ENCODE peak calls at places on chromosomes 5 and 9, in four cellular contexts. One of them, this sample, is unnamed.

GRCh38 chr5:169688106-169688505 is 51.0 kb downstream of the DOCK2 start:
- DNase-seq in HCT116: no peak
- DNase-seq in HepG2: no peak
- DNase-seq in K562: no peak
- DNase-seq in this sample: no peak

GRCh38 chr9:19488721-19489120 is 79.9 kb downstream of the ACER2 start:
- DNase-seq in HCT116: no peak
- DNase-seq in HepG2: no peak
- DNase-seq in K562: no peak
- DNase-seq in this sample: no peak

GRCh38 chr9:88538311-88539085 is 3.5 kb downstream of the NXNL2 start:
- DNase-seq in HCT116: no peak
- DNase-seq in HepG2: no peak
- DNase-seq in K562: no peak
- DNase-seq in this sample: no peak

GRCh38 chr9:92059669-92060068 is 55.5 kb downstream of the SPTLC1 start:
- DNase-seq in HCT116: no peak
- DNase-seq in HepG2: no peak
- DNase-seq in K562: no peak
- DNase-seq in this sample: no peak

GRCh38 chr9:136721339-136722092 is 9.1 kb downstream of the DIPK1B start:
- DNase-seq in HCT116: no peak
- DNase-seq in HepG2: no peak
- DNase-seq in K562: no peak
- DNase-seq in this sample: no peak

GRCh38 chr5:57219386-57219785 is 45.5 kb downstream of the GPBP1 start:
- DNase-seq in HCT116: no peak
- DNase-seq in HepG2: peak; percentile 5
- DNase-seq in K562: no peak
- DNase-seq in this sample: no peak

GRCh38 chr5:141488591-141489478 is at the start of gene PCDHGC5:
- DNase-seq in HCT116: no peak
- DNase-seq in HepG2: no peak
- DNase-seq in K562: no peak
- DNase-seq in this sample: no peak

GRCh38 chr9:124281934-124282351 is 24.2 kb downstream of the NEK6 start:
- DNase-seq in HCT116: no peak
- DNase-seq in HepG2: peak; percentile 50
- DNase-seq in K562: no peak
- DNase-seq in this sample: no peak

GRCh38 chr5:43190755-43191603 is 1.0 kb upstream of the NIM1K start:
- DNase-seq in HCT116: no peak
- DNase-seq in HepG2: no peak
- DNase-seq in K562: no peak
- DNase-seq in this sample: no peak

GRCh38 chr5:59254055-59254687 is 639.4 kb downstream of the PDE4D start:
- DNase-seq in HCT116: no peak
- DNase-seq in HepG2: peak; percentile 57
- DNase-seq in K562: no peak
- DNase-seq in this sample: no peak

GRCh38 chr9:101325053-101325452 is 59.8 kb downstream of the BAAT start:
- DNase-seq in HCT116: no peak
- DNase-seq in HepG2: peak; percentile 70
- DNase-seq in K562: no peak
- DNase-seq in this sample: no peak

GRCh38 chr5:146302428-146302827 is 36.2 kb upstream of the POU4F3 start:
- DNase-seq in HCT116: no peak
- DNase-seq in HepG2: no peak
- DNase-seq in K562: no peak
- DNase-seq in this sample: no peak

GRCh38 chr5:137292461-137293025 is 206.6 kb downstream of the SPOCK1 start:
- DNase-seq in HCT116: no peak
- DNase-seq in HepG2: no peak
- DNase-seq in K562: no peak
- DNase-seq in this sample: no peak

GRCh38 chr5:31692561-31693221 is 53.8 kb downstream of the PDZD2 start:
- DNase-seq in HCT116: no peak
- DNase-seq in HepG2: no peak
- DNase-seq in K562: no peak
- DNase-seq in this sample: no peak

GRCh38 chr9:122051401-122052346 is 41.4 kb downstream of the TTLL11 start:
- DNase-seq in HCT116: no peak
- DNase-seq in HepG2: no peak
- DNase-seq in K562: peak; percentile 37
- DNase-seq in this sample: no peak

GRCh38 chr9:95031711-95032461 is 285.6 kb downstream of the FANCC start:
- DNase-seq in HCT116: no peak
- DNase-seq in HepG2: peak; percentile 98
- DNase-seq in K562: no peak
- DNase-seq in this sample: no peak

GRCh38 chr5:14706615-14707021 is 42.1 kb downstream of the OTULIN start:
- DNase-seq in HCT116: no peak
- DNase-seq in HepG2: no peak
- DNase-seq in K562: no peak
- DNase-seq in this sample: no peak

GRCh38 chr5:73895471-73895870 is 269.5 kb downstream of the ARHGEF28 start:
- DNase-seq in HCT116: no peak
- DNase-seq in HepG2: no peak
- DNase-seq in K562: no peak
- DNase-seq in this sample: no peak

GRCh38 chr9:133534346-133535284 is at the start of gene ADAMTSL2:
- DNase-seq in HCT116: no peak
- DNase-seq in HepG2: peak; percentile 73
- DNase-seq in K562: peak; percentile 40
- DNase-seq in this sample: no peak

GRCh38 chr9:97741947-97742346 is 44.8 kb upstream of the XPA start:
- DNase-seq in HCT116: no peak
- DNase-seq in HepG2: no peak
- DNase-seq in K562: no peak
- DNase-seq in this sample: no peak

GRCh38 chr5:171622010-171622409 is 163.6 kb upstream of the SMIM23 start:
- DNase-seq in HCT116: no peak
- DNase-seq in HepG2: no peak
- DNase-seq in K562: no peak
- DNase-seq in this sample: no peak

DNA sequence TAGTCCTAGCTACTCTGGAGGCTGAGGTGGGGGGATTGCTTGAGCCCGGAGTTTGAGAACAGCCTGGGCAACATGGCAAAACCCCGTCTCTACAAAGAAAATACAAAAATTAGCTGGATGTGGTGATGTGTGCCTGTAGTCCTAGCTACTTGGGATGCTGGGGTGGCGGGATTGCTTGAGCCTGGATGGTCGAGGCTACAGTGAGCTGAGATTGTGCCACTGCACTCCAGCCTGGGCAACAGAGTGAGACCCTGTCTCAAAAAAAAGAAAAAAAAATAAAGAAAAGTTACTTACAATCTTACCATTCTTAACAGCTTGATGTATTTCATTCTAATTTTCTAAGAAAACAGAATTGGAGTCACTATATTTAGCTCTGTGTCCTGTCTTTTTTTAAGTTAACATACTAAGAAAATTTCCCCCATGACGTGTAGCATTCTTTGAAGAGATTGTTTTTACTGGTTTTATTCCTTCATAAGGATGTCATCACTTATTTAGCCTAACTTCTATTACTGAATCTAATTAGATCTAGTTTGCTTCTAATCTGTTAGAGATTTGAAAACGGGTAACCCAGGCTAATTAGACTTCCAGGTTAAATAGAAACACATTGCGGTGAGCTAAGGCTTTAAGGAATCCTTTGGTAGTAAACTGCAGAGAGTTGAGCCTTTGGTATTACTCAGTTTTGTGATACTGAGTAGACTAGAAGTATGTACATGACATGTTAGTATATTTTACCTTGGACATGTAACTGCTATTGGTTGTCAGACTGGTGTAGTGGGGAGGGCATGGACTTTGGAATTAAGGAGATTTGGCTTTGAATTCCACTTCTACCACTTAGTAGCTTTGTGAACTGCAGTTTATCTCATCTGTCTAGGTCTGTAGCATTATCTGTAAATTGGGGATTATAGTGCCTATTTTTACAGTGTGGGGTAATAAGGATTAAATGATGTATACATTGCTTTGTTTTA is 24.0 kb downstream of the HSPA4 start:
- DNase-seq in HCT116: no peak
- DNase-seq in HepG2: peak; percentile 28
- DNase-seq in K562: no peak
- DNase-seq in this sample: no peak
- TF ChIP-seq REST in HCT116: no peak
- TF ChIP-seq REST in HepG2: no peak
- TF ChIP-seq REST in K562: no peak
- TF ChIP-seq REST in this sample: no peak

DNA sequence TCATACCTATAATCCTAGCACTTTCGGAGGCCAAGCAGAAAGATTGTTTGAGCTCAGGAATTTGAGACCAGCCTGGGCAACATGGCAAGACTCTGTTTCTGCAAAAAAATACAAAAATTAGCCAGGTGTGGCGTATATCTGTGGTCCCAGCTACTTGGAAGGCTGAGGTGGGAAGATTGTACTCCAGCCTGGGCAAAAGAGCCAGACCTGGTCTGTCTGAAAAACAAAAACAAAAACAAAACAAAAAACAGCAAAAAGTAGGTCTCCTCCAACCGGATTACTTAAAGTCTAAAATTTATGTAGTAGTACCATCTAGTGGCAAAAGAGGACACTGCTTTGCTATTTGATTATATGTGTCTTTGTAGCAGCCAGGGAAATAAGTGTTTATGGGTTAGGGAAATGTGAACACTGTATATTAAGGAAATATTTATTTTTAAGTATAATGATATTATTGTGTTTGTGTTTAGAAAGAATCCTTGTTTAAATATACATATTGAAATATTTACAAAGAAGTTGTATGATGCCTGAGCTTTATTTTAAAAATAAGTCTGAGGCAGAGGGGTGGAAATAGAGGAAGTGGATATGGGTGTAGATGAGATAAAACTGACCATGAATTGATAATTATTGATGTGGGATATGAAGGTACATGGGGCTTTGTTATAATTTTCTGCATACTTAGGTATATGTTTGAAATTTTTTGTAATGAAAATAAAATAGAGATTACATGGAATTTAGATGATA is 20.0 kb downstream of the APC start:
- DNase-seq in HCT116: peak; percentile 48
- DNase-seq in HepG2: peak; percentile 61
- DNase-seq in K562: no peak
- DNase-seq in this sample: peak; percentile 52
- TF ChIP-seq TCF7L2 in HCT116: no peak
- TF ChIP-seq TCF7L2 in HepG2: no peak
- TF ChIP-seq TCF7L2 in K562: no peak
- TF ChIP-seq TCF7L2 in this sample: no peak

GRCh38 chr9:38227656-38228055 is 158.6 kb upstream of the SHB start:
- DNase-seq in HCT116: no peak
- DNase-seq in HepG2: no peak
- DNase-seq in K562: no peak
- DNase-seq in this sample: no peak
- H3K27ac ChIP-seq in HCT116: no peak overlapping the region
- H3K27ac ChIP-seq in HepG2: no peak overlapping the region
- H3K27ac ChIP-seq in K562: no peak overlapping the region
- H3K27ac ChIP-seq in this sample: peak overlapping the region; percentile 39

DNA sequence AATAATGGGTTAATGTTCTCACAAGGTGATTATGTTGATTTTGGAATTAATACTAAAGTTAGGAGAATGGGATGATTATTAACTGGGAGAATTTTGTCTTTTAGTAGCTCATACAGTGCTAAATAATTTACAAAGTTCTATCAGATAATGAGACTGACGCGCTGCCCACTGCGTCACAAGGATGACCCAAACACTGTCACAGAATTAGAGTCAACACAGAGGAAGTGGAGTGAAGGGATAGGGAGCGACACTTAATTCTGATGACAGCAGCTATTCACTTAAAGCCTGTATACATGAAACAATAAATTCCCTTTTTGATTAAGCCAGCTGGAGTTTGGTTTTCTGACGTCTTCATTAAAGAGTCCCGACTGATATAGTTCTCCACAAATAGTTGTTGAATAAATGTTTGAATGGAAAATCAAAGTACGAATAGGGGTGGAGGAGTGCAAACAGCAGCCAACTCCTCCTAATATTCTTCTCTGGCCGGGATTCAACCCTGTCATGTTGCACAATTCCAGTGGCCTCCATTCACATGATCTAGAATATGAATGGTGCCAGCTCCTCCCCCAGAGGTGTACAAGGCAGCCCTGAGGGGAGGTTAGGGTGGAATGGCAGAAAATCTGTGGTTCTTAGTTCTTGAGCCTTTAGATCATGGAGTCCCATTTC is 140.3 kb downstream of the PCSK1 start:
- DNase-seq in HCT116: no peak
- DNase-seq in HepG2: no peak
- DNase-seq in K562: no peak
- DNase-seq in this sample: no peak
- TF ChIP-seq REST in HCT116: no peak
- TF ChIP-seq REST in HepG2: no peak
- TF ChIP-seq REST in K562: no peak
- TF ChIP-seq REST in this sample: no peak

DNA sequence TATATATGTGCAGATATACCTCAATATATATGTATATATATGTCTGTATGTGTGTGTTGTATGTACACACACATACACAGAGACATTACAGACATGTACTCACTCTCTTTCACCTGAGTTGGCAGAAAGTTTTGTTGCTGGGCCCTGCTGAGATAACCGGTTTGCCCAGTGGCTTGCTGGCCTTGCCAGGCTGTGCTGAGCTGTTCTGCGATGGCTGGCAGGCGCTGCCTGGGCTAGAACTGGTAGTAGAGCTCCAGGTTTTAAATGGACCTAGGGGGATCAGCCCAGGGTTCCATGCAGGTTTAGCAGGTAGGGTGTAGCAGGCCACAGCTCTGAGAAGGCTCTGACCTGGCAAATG is 394.3 kb downstream of the GADD45G start:
- DNase-seq in HCT116: no peak
- DNase-seq in HepG2: no peak
- DNase-seq in K562: no peak
- DNase-seq in this sample: no peak
- TF ChIP-seq TCF7L2 in HCT116: no peak
- TF ChIP-seq TCF7L2 in HepG2: no peak
- TF ChIP-seq TCF7L2 in K562: no peak
- TF ChIP-seq TCF7L2 in this sample: no peak

GRCh38 chr5:172807766-172808311 is 26.2 kb upstream of the ERGIC1 start:
- DNase-seq in HCT116: no peak
- DNase-seq in HepG2: no peak
- DNase-seq in K562: no peak
- DNase-seq in this sample: no peak
- H3K27ac ChIP-seq in HCT116: peak overlapping the region; percentile 68
- H3K27ac ChIP-seq in HepG2: peak overlapping the region; percentile 67
- H3K27ac ChIP-seq in K562: peak overlapping the region; percentile 93
- H3K27ac ChIP-seq in this sample: peak overlapping the region; percentile 92

This sample was measured in Panc1.